ENCODE peak calls at places on chromosomes 12 and 14, in four cellular contexts. O is K562, S is HepG2, Z is GM12878. B is an unnamed sample.

GRCh38 chr12:100698518-100698917 is 96.1 kb upstream of the ANO4 start:
- DNase-seq in O (no peak), S (no peak), Z (no peak), B (no peak)

GRCh38 chr14:24013654-24014514 is 25.2 kb downstream of the DHRS4L2 start:
- DNase-seq in O (peak), S (peak), Z (peak), B (peak)

GRCh38 chr14:90758959-90759358 is 57.3 kb downstream of the TTC7B start:
- DNase-seq in O (no peak), S (no peak), Z (no peak), B (no peak)

GRCh38 chr12:96155781-96156180 is 38.4 kb upstream of the ELK3 start:
- DNase-seq in O (no peak), S (no peak), Z (no peak), B (no peak)

GRCh38 chr12:22684124-22684523 is 59.2 kb downstream of the ETNK1 start:
- DNase-seq in O (no peak), S (no peak), Z (no peak), B (no peak)

GRCh38 chr14:96105921-96106441 is 66.8 kb downstream of the C14orf132 start:
- DNase-seq in O (no peak), S (no peak), Z (no peak), B (no peak)

GRCh38 chr12:42716521-42716920 is 127.0 kb upstream of the PRICKLE1 start:
- DNase-seq in O (no peak), S (no peak), Z (no peak), B (no peak)

GRCh38 chr14:60178820-60179219 is 13.6 kb upstream of the DHRS7 start:
- DNase-seq in O (no peak), S (no peak), Z (no peak), B (no peak)

GRCh38 chr12:47990351-47991105 is 13.7 kb downstream of the COL2A1 start:
- DNase-seq in O (no peak), S (no peak), Z (peak), B (no peak)

GRCh38 chr12:68932701-68933563 is at the start of gene CPM:
- DNase-seq in O (peak), S (no peak), Z (no peak), B (peak)

GRCh38 chr14:49972840-49973239 is 80.0 kb downstream of the ARF6 start:
- DNase-seq in O (no peak), S (peak), Z (no peak), B (no peak)

GRCh38 chr14:49969961-49970360 is 77.1 kb downstream of the ARF6 start:
- DNase-seq in O (no peak), S (no peak), Z (no peak), B (no peak)

GRCh38 chr14:49971156-49972141 is 78.6 kb downstream of the ARF6 start:
- DNase-seq in O (no peak), S (no peak), Z (peak), B (no peak)

GRCh38 chr14:49970474-49971147 is 77.7 kb downstream of the ARF6 start:
- DNase-seq in O (peak), S (no peak), Z (no peak), B (no peak)

DNA sequence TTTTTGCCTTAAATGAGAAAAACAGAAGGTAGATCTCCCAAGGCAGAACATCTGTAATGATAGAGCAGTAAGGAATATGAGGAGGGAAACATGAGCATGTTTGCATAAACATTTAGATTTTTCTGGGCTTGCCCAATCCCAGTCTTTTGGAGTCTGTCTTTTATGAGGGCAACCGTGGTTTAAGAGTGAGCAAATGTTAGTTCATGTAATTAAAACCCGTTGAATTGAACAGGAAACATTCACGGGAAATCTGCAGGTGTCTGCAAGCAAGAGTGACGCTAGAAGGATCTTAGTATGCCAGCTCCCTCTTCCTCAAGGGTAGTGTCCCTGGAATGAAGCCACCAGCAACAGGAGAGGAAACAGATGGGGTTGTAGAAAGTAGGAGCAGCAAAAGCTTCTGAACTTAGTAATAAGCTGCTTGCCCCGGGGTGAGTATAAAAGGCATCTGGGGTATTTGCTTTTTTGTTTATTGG is 79.4 kb downstream of the ARF6 start:
- DNase-seq in O (no peak), S (no peak), Z (no peak), B (no peak)
- TF ChIP-seq ETV6 in O (no peak), S (no peak), Z (no peak), B (no peak)

DNA sequence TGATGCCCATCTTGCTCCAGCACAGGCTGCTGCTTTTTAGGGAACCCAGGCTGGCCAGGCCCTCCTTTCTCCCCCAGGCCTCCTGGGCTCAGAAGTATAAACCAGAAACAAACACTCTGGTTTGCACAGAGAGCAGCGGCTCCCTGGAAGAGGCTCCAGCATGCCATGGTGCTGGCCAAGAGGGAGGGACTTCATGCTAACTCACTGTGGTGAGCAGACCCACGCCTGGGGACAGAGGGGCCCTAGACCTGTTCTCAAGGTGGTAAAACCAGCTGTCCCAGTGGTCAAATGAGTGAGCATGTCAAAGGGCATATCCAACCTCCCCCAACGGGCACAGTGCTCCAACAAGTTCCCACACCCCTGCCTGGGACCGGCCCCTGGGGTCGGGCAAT is 15.5 kb downstream of the BCL11B start:
- DNase-seq in O (no peak), S (no peak), Z (no peak), B (no peak)
- TF ChIP-seq SP1 in O (no peak), S (no peak), Z (no peak), B (no peak)

DNA sequence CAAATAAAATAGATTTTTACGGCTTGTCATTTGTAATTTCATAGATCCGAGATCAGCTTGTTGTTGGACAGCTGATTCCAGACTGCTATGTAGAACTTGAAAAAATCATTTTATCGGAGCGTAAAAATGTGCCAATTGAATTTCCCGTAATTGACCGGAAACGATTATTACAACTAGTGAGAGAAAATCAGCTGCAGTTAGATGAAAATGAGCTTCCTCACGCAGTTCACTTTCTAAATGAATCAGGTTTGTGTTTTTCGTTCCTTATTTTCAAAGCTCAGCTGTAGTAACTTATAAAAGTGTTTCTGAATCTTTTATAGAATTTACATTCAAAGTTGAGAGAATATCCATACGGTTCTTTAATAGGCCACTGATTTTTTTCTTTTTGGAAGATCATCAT is 89.1 kb downstream of the LRRK2 start:
- DNase-seq in O (no peak), S (no peak), Z (peak), B (no peak)
- TF ChIP-seq ETV6 in O (no peak), S (no peak), Z (peak), B (no peak)

DNA sequence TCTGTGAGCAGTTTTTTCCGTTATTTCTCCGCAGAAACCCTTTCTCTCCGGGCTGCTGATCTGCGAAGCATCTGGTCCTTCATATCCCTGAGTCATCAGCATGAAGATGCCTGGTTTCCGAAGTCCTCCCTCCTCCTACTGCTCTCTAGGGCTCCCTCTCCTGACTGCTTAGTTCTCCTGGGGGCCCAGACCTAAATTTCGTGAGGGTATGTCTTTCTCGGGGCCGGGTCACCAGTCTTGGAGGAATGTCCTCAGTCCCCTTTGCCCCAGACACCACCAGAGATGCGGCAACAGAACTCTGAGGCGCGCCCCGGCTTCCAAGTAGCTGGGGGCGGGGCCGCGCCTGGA is 622 bp upstream of the BICDL1 start:
- DNase-seq in O (no peak), S (no peak), Z (no peak), B (no peak)
- TF ChIP-seq SP1 in O (no peak), S (no peak), Z (no peak), B (no peak)

DNA sequence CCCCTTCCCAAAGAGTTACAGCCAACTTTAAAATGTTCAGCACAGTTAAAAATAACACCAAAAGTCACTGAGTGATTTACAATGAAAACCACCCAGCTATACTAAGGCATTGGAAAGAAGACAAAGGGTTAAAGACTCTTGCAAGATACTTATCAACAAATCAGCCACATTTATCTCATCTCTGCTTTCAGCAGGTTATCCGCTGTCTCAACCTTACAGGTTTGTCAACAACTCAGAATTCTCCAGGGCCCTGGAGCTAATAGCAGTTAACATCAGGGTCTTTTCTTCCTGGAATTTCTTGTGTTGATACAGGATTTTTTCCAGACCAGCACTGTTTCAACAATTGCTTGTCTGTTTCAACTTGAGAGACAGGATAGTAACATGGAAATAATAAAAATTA is 3.6 kb downstream of the PKP2 start:
- DNase-seq in O (no peak), S (peak), Z (no peak), B (no peak)
- TF ChIP-seq ETV6 in O (no peak), S (no peak), Z (no peak), B (no peak)